ENCODE peak calls at places on chromosomes 4 and X, in eight cellular contexts. T is activated T-cell treated with anti-CD3 and anti-CD28 coated beads for 1 hour; W is stimulated activated CD8-positive, alpha-beta memory T cell treated with anti-CD3 and anti-CD28 coated beads, Interleukin-12 subunit alpha, Interleukin-12 subunit beta, amount 100 ng/mL, for 4 hours; Z is mesendoderm; U is NCI-H748 treated with DMSO at 0.1 percent for 48 hours; A is fibroblast of the aortic adventitia; K is NB4; H is LoVo. J is an unnamed sample.

GRCh38 chr4:130092187-130093015 is 996.4 kb downstream of the C4orf33 start:
- DNase-seq in H (no peak), U (no peak), K (no peak), W (no peak), T (no peak), Z (no peak), A (no peak), J (no peak)

GRCh38 chr4:189200346-189200745 is 740.3 kb upstream of the FRG1 start:
- DNase-seq in W (no peak), T (no peak), A (no peak), U (peak), K (no peak), Z (no peak), H (no peak), J (no peak)

GRCh38 chr4:158786155-158786581 is 17.3 kb downstream of the FNIP2 start:
- DNase-seq in K (no peak), T (no peak), A (peak), H (peak), W (no peak), Z (no peak), U (no peak), J (no peak)

GRCh38 chrX:6049132-6049531 is 179.5 kb downstream of the NLGN4X start:
- DNase-seq in Z (no peak), W (no peak), A (no peak), T (no peak), U (no peak), H (no peak), K (no peak), J (no peak)

GRCh38 chr4:159298502-159298901 is 195.6 kb downstream of the RAPGEF2 start:
- DNase-seq in A (peak), Z (no peak), W (no peak), T (no peak), H (no peak), U (no peak), K (no peak), J (no peak)

GRCh38 chrX:2690856-2691542 is at the start of gene CD99:
- DNase-seq in T (peak), W (peak), A (peak), U (no peak), H (peak), K (peak), Z (peak), J (peak)

GRCh38 chr4:164731827-164732474 is 22.0 kb upstream of the SMIM31 start:
- DNase-seq in W (no peak), Z (peak), H (peak), A (peak), U (no peak), T (peak), K (peak), J (peak)

GRCh38 chr4:177419416-177419815 is 22.8 kb downstream of the AGA start:
- DNase-seq in T (no peak), Z (no peak), U (no peak), W (no peak), H (no peak), K (no peak), A (no peak), J (no peak)

GRCh38 chr4:140135529-140136021 is 18.4 kb downstream of the MAML3 start:
- DNase-seq in U (peak), W (no peak), H (no peak), Z (no peak), A (no peak), K (no peak), T (no peak), J (no peak)

GRCh38 chr4:112280657-112281056 is 5.0 kb downstream of the TIFA start:
- DNase-seq in K (no peak), U (no peak), A (no peak), H (no peak), T (no peak), W (no peak), Z (no peak), J (no peak)

GRCh38 chrX:20521245-20521644 is 254.5 kb upstream of the RPS6KA3 start:
- DNase-seq in Z (peak), W (no peak), K (no peak), U (no peak), H (peak), A (peak), T (no peak), J (no peak)

GRCh38 chrX:115531818-115532403 is 29.1 kb upstream of the PLS3 start:
- DNase-seq in H (no peak), W (no peak), T (no peak), A (peak), U (no peak), K (no peak), Z (no peak), J (no peak)